ENCODE peak calls at places on chromosomes 7 and 10, in eight cellular contexts. V is transverse colon, I is tibial nerve, R is ovary, W is IMR-90, P is A549, H is esophagus muscularis mucosa, L is right lobe of liver. S is an unnamed sample.

GRCh38 chr7:1931248-1931950 is 261.3 kb downstream of the ELFN1 start:
- DNase-seq in V (no peak), I (no peak), R (no peak), W (peak), P (no peak), H (no peak), L (no peak), S (no peak)

GRCh38 chr10:68333905-68334431 is 1.2 kb upstream of the PBLD start:
- DNase-seq in V (no peak), I (no peak), R (no peak), W (no peak), P (no peak), H (no peak), L (no peak), S (no peak)

GRCh38 chr10:77702166-77702565 is 64.6 kb upstream of the KCNMA1 start:
- DNase-seq in V (no peak), I (no peak), R (no peak), W (peak), P (no peak), H (peak), L (no peak), S (no peak)

GRCh38 chr10:1475095-1475583 is 262.2 kb downstream of the ADARB2 start:
- DNase-seq in V (no peak), I (no peak), R (no peak), W (no peak), P (no peak), H (peak), L (no peak), S (no peak)

GRCh38 chr7:29287366-29287765 is 92.8 kb downstream of the CHN2 start:
- DNase-seq in V (no peak), I (no peak), R (no peak), W (peak), P (peak), H (no peak), L (no peak), S (no peak)

GRCh38 chr7:16967174-16967868 is 85.5 kb upstream of the AGR3 start:
- DNase-seq in V (no peak), I (no peak), R (no peak), W (peak), P (no peak), H (no peak), L (no peak), S (no peak)

GRCh38 chr7:93551063-93551895 is 23.2 kb downstream of the CALCR start:
- DNase-seq in V (no peak), I (no peak), R (no peak), W (peak), P (peak), H (no peak), L (no peak), S (no peak)

GRCh38 chr10:55627526-55628170 is 733.4 kb downstream of the ZWINT start:
- DNase-seq in V (no peak), I (no peak), R (no peak), W (no peak), P (no peak), H (no peak), L (no peak), S (no peak)

GRCh38 chr7:126842451-126842850 is 410.3 kb downstream of the GRM8 start:
- DNase-seq in V (no peak), I (no peak), R (no peak), W (no peak), P (no peak), H (no peak), L (no peak), S (no peak)

GRCh38 chr10:6108631-6109443 is 20.0 kb downstream of the RBM17 start:
- DNase-seq in V (no peak), I (no peak), R (no peak), W (peak), P (peak), H (no peak), L (no peak), S (no peak)

GRCh38 chr7:17907014-17907413 is 33.3 kb downstream of the SNX13 start:
- DNase-seq in V (no peak), I (no peak), R (no peak), W (peak), P (no peak), H (no peak), L (no peak), S (no peak)

GRCh38 chr7:135361788-135362187 is 128.2 kb downstream of the STRA8 start:
- DNase-seq in V (no peak), I (no peak), R (no peak), W (no peak), P (no peak), H (no peak), L (no peak), S (no peak)

GRCh38 chr7:148410905-148411304 is 179.7 kb upstream of the C7orf33 start:
- DNase-seq in V (no peak), I (no peak), R (no peak), W (no peak), P (no peak), H (no peak), L (no peak), S (no peak)

GRCh38 chr7:137667633-137668387 is 179.0 kb downstream of the DGKI start:
- DNase-seq in V (no peak), I (no peak), R (no peak), W (peak), P (peak), H (no peak), L (no peak), S (no peak)

GRCh38 chr10:17453035-17453376 is 1.4 kb downstream of the ST8SIA6 start:
- DNase-seq in V (no peak), I (no peak), R (no peak), W (no peak), P (peak), H (no peak), L (no peak), S (no peak)

GRCh38 chr7:37921876-37922275 is 1.4 kb downstream of the EPDR1 start:
- DNase-seq in V (no peak), I (no peak), R (no peak), W (no peak), P (no peak), H (no peak), L (no peak), S (no peak)

GRCh38 chr7:37921340-37921805 is 933 bp downstream of the EPDR1 start:
- DNase-seq in V (peak), I (no peak), R (peak), W (no peak), P (no peak), H (no peak), L (no peak), S (no peak)

GRCh38 chr7:37920305-37920618 is 178 bp upstream of the EPDR1 start:
- DNase-seq in V (no peak), I (no peak), R (no peak), W (no peak), P (no peak), H (no peak), L (no peak), S (no peak)

GRCh38 chr7:37918526-37918925 is 1.9 kb upstream of the SFRP4 start:
- DNase-seq in V (no peak), I (no peak), R (no peak), W (no peak), P (no peak), H (no peak), L (no peak), S (no peak)

GRCh38 chr7:37920619-37921339 is at the start of gene EPDR1:
- DNase-seq in V (peak), I (peak), R (peak), W (no peak), P (peak), H (no peak), L (peak), S (peak)
- TF ChIP-seq POLR2A in V (peak), I (no peak), R (no peak), W (no peak), P (peak), H (no peak), L (peak), S (no peak)

DNA sequence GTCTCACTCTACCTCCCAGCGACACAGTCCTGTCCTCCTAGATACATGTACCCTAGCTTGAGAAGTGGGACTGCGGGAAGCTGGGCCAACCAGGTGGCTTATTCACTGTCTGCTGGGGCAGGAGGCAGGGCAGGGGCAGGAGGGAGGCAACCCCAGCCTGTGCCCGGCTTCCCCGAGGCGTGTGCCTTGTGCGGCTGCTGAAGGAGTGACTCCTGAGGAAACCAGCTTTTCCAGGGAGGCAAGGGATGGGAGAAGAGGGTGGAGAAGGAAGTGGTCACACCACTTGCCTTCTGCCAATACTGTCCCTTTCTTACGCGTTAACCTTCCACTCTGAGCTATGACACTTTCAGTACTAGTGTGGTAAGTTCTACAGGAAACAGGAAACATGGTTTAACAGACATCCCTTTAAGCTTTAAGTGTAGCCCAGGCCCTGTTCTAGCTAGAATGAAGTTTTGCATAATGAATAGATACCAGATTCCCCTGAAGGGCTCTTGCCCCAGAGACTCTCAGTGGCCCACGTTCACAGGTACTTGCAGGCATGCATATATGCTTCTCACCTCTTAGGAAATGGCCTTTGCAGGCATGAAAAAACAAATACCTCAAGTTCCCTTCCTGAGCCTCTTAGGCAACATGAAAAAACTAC is 40.6 kb downstream of the SYPL1 start:
- DNase-seq in V (peak), I (no peak), R (no peak), W (no peak), P (no peak), H (no peak), L (no peak), S (peak)
- H3K4me3 ChIP-seq in V (no peak), I (no peak), R (no peak), W (no peak), P (no peak), H (no peak), L (no peak), S (no peak)

DNA sequence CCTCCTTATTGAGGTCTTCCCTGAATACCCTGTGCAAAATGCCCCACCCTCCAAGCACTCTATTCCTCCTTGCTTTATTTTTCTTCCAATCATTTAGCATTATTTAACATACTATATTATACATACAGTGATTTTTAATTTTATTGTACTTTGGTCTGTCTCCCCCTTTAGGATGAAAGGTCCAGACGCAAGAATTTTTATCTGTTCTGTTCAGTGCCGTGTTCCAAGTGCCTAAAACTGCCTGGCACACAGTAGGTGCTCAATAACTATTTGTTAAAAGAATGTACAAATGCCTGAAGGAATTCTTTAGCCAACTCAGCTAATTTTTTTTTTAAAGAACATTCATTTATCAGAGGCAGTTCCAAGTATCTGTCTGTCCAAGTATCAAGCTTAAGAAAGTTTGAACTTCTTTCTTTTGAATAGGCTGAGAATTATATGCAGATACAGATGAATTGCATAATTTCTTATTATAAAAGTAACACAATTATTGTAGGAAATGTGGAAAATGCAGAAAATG is 34.1 kb upstream of the SLC25A13 start:
- DNase-seq in V (no peak), I (no peak), R (no peak), W (no peak), P (no peak), H (no peak), L (no peak), S (no peak)
- TF ChIP-seq CTCF in V (no peak), I (no peak), R (no peak), W (no peak), P (no peak), H (no peak), L (no peak), S (no peak)

DNA sequence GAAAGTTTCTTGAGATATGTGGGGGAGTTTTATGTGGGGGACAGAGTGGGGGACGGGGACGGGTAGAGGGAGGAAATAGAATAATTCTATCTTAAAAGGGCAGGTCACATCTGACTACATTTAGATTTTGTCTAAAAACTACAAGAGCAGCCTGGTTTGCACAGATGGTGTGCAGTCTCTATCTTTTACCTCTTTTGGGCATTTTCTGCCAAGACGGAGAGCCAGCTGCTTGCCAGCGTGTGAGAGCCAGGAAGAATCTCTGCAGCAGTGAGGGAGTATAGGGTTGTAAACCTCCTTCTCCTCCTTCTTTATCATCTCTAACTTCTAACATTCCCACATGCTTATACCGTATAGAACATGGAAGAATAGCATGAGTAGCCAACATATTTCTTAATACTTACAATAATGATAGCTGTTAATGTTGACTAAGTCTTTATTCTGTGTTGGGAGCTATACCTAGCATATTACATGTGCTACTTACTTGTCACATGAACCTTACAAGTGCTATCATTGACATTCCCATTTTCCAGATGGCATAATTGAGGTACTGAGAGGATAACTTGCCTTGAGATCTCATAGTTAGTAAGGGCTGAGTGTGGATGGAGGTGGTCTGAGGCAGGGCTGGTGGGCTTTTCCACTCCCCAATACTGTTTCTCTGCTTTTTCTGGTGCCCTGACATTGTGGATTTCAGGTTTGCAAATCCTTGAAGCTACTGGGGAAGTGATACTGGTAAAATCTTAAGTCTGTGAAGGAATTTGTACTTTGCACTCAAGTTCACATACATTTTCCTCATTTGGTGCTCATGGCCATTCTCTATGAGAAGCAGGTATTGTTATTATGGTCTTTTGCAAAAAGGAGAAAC is 1.1 kb downstream of the ENTPD1 start:
- DNase-seq in V (no peak), I (no peak), R (no peak), W (no peak), P (no peak), H (no peak), L (no peak), S (no peak)
- TF ChIP-seq POLR2A in V (no peak), I (no peak), R (no peak), W (no peak), P (no peak), H (no peak), L (no peak), S (no peak)

DNA sequence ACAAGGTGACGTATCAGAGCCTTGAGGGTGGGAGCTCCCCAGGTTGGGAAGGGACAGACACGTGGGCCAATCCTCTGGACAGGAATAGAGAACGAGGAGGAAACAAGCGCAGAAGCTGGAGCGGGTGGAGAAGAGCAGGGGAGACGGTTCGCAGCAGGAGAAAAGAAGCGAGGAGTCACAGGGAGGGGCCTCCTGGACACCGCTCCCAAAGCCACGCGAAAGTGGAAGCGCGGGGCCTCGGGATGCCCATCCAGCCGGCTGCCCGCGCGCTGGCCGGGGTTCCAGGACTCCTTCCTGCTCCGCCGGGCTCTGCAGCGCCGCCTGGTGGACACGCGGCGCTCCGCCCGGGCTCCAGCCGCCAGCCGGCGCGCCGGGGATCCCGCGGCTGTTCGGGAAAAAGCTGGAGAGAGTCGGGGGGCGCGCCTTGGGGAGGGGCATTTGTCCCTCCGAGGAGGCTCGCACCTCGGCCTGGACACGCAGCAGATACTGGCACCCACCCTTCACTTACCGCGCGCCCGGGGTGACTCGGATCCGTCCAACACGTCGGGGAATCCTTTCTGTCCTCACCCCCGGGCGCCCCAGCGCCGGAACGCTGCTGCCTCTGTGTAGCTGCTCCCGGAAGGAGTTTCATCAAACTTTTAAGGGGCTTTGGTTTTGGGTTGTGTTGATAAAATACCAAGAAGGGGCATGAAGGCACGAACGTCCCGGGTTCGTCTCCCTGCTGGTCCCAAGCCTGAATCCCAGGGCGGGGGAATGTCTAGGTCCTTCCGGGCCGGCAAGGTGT is 6.2 kb downstream of the ZNF503 start:
- DNase-seq in V (peak), I (no peak), R (peak), W (peak), P (peak), H (no peak), L (peak), S (peak)
- H3K4me3 ChIP-seq in V (peak), I (peak), R (peak), W (peak), P (peak), H (peak), L (peak), S (no peak)

DNA sequence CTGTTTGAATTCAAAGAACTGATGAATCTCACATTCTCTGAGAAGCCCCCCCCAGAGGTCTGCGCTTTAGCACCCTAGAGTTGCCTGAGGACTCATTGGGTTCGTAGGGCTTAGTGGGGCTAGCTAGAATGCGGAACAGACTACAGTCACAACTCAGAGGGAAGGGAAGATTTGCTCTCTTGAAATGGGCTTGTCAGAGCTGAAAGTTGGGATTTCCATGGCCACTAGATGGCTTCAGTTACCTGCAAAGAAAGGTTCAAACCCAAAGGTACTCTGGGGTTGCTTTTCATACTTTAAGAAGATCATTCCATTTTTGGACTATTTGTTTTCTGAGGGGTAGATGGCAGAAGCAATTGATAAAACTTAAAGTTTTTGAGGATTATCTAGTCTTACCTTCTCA is 205.0 kb downstream of the BBS9 start:
- DNase-seq in V (no peak), I (no peak), R (no peak), W (peak), P (no peak), H (no peak), L (no peak), S (no peak)
- TF ChIP-seq CTCF in V (peak), I (no peak), R (no peak), W (peak), P (peak), H (no peak), L (peak), S (no peak)

DNA sequence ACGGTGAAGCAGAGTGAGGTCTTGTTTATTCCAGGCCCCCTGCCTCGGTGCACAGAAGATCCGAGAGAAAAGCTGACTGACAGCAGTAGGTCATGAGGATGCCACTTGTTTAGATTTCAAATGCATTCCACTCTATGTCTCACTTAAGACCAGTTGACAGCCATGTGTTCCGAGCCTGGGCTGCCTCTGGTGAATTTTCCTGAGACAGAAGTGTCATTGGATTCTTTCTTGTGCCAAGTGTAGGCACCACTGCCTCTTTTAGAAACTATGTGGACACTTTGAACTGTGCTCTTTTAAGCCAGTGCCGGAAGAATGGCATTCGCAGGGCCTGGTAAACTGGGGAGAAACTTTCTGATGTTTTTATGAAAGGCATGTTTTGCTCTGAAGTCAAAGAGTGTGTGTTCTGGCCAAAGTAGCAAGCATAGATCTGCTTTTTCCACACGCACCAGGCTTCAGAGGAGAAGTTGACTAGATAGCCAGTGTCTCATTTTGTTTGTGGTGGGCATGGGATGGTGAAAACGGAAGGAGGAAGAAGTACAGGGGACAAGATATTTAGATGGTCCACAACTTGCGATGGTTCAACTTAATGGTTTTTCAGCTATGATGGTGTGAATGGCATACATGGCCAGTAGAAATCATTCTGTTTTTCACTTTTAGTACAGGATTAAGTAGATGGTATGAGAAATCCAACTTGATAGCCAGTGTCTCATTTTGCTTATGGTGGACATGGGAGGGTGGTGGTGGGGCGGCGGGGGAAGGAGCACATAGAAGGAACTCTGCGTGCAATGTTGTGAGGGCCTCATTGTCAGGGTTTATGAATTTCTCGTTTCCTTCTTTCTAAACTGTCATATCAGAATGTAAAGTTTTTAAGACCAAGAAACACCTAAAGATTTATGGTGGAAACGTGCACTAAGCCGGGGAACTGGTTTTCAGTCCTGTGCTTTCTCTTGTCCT is 41.5 kb downstream of the CYP17A1 start:
- DNase-seq in V (no peak), I (no peak), R (no peak), W (no peak), P (no peak), H (no peak), L (no peak), S (no peak)
- TF ChIP-seq POLR2A in V (no peak), I (no peak), R (no peak), W (no peak), P (no peak), H (peak), L (no peak), S (no peak)

S was measured in lower leg skin.